ENCODE peak calls at places on chromosomes 13 and 19, in four cellular contexts. Y, R, Z and I are unnamed samples.

GRCh38 chr13:111337206-111337605 is 16.8 kb downstream of the TEX29 start:
- DNase-seq in Z (no peak), Y (no peak), R (no peak), I (no peak)

GRCh38 chr13:108377646-108378206 is 108.2 kb downstream of the TNFSF13B start:
- DNase-seq in Z (no peak), R (no peak), Y (no peak), I (no peak)

GRCh38 chr19:10760268-10760944 is 42.5 kb downstream of the DNM2 start:
- DNase-seq in R (no peak), Z (no peak), Y (no peak), I (no peak)

GRCh38 chr19:34644991-34645461 is 31.9 kb downstream of the SCGB2B2 start:
- DNase-seq in Y (no peak), Z (no peak), R (no peak), I (no peak)

GRCh38 chr19:16167055-16167454 is 6.3 kb downstream of the CIB3 start:
- DNase-seq in Z (no peak), Y (no peak), R (no peak), I (no peak)

GRCh38 chr13:44141213-44141724 is 232.4 kb upstream of the SERP2 start:
- DNase-seq in Z (no peak), Y (no peak), R (no peak), I (no peak)

GRCh38 chr13:78317030-78317429 is 286.3 kb downstream of the POU4F1 start:
- DNase-seq in Y (no peak), R (no peak), Z (no peak), I (no peak)

GRCh38 chr19:49428547-49429451 is 3.6 kb downstream of the GFY start:
- DNase-seq in Y (no peak), Z (no peak), R (no peak), I (no peak)

GRCh38 chr13:99395436-99395835 is 88.2 kb upstream of the GPR183 start:
- DNase-seq in Y (no peak), Z (peak; percentile 9), R (no peak), I (no peak)

GRCh38 chr13:37109080-37109678 is 3.7 kb upstream of the CSNK1A1L start:
- DNase-seq in Y (no peak), Z (no peak), R (no peak), I (no peak)

GRCh38 chr19:58479736-58480480 is 3.8 kb downstream of the ZNF446 start:
- DNase-seq in Y (no peak), Z (no peak), R (no peak), I (no peak)

GRCh38 chr19:53007200-53008054 is 6.3 kb upstream of the ERVV-1 start:
- DNase-seq in R (no peak), Z (no peak), Y (no peak), I (no peak)

GRCh38 chr13:26557393-26558073 is at the start of gene WASF3:
- DNase-seq in R (peak; percentile 95), Y (peak; percentile 57), Z (peak; percentile 94), I (peak; percentile 97)

GRCh38 chr19:12721656-12722565 is 1.8 kb downstream of the TNPO2 start:
- DNase-seq in Y (peak; percentile 31), Z (peak; percentile 69), R (peak; percentile 65), I (no peak)

GRCh38 chr19:1237754-1238372 is at the start of gene CBARP:
- DNase-seq in R (no peak), Z (no peak), Y (no peak), I (no peak)

GRCh38 chr13:30744056-30744684 is 8.8 kb downstream of the ALOX5AP start:
- DNase-seq in Y (peak; percentile 25), R (no peak), Z (peak; percentile 56), I (no peak)

GRCh38 chr19:7263066-7263465 is 31.1 kb downstream of the INSR start:
- DNase-seq in Z (no peak), R (no peak), Y (no peak), I (no peak)

GRCh38 chr13:83829800-83830199 is 52.5 kb downstream of the SLITRK1 start:
- DNase-seq in Y (no peak), R (no peak), Z (no peak), I (no peak)

GRCh38 chr13:83827338-83827737 is 54.9 kb downstream of the SLITRK1 start:
- DNase-seq in Z (no peak), Y (no peak), R (no peak), I (no peak)

GRCh38 chr13:83831796-83832195 is 50.5 kb downstream of the SLITRK1 start:
- DNase-seq in Z (no peak), Y (no peak), R (no peak), I (no peak)
- TF ChIP-seq CTCF in Z (no peak), Y (no peak), R (no peak), I (no peak)

GRCh38 chr13:40488869-40489391 is 177.5 kb downstream of the FOXO1 start:
- DNase-seq in R (no peak), Y (no peak), Z (no peak), I (no peak)

GRCh38 chr13:40485611-40486517 is 180.6 kb downstream of the FOXO1 start:
- DNase-seq in R (no peak), Y (no peak), Z (no peak), I (no peak)

GRCh38 chr13:40484101-40484800 is 182.2 kb downstream of the FOXO1 start:
- DNase-seq in Y (no peak), R (no peak), Z (no peak), I (no peak)

GRCh38 chr13:40484981-40485380 is 181.5 kb downstream of the FOXO1 start:
- DNase-seq in Y (no peak), Z (no peak), R (no peak), I (no peak)

DNA sequence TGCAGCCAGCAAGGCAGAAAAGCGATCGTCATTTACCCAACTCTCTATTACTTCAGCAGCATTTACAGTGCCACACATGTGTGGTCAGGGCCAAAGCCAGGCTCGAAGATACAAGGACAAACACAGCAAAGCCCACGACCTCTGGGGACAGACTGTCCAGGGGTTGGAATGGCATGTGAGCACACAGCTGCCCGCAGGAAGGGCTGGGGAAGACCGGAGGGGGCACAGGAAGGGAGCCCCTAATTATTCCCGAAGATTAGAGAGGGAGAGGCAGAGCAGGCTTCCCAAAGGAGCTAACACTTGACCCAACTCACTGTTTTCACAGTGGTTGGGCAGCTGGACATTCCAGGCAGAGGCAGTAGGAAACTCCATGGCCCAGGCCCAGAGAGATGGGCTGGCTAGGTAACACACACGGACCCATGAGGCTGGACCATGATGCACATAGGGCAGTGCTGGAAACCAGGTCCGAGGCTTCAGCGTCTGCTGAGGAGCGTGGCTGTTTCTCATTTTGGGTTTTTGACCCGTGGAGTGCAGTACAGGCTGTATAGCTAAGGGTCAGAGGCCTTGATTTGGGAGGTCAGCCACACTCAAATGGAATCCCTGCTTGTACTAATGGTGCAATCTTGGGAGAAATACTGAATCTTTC is 179.8 kb downstream of the FOXO1 start:
- DNase-seq in Y (no peak), R (no peak), Z (no peak), I (no peak)
- TF ChIP-seq CTCF in Y (no peak), R (no peak), Z (no peak), I (no peak)

GRCh38 chr19:47065242-47065641 is 16.8 kb upstream of the TMEM160 start:
- DNase-seq in Z (no peak), R (no peak), Y (no peak), I (no peak)
- TF ChIP-seq CTCF in Z (no peak), R (no peak), Y (no peak), I (no peak)

DNA sequence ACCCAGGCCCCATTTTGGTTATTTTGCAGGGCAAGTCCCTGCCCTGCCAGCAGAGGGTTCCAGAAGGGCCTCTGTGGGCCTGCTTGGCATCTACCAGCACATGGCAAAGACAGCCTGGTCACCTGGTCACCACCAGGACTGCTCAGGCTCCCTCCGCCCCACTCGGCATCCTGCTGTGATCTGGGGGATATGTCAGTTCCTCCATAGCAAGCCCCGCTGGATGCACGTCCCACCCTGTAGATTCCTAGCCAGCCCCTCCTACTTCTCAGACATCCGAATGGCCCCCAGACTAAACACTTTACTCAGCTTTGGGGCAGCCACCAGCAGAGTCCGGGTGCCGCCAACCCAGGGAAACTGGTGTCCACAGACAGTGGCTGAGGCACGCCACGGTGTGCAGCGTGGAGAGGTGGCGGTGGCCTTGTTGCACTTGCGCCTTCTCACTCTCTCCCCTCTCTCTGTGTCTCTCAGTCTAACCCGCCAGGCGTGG is 31.8 kb upstream of the USE1 start:
- DNase-seq in Y (no peak), Z (no peak), R (no peak), I (no peak)
- TF ChIP-seq CTCF in Y (no peak), Z (no peak), R (no peak), I (no peak)

GRCh38 chr19:14383556-14383897 is 2.3 kb downstream of the ADGRE5 start:
- DNase-seq in Y (no peak), Z (no peak), R (no peak), I (no peak)
- TF ChIP-seq CTCF in Y (no peak), Z (no peak), R (no peak), I (no peak)

GRCh38 chr13:33310245-33311038 is 24.9 kb upstream of the STARD13 start:
- DNase-seq in R (no peak), Z (no peak), Y (no peak), I (no peak)

GRCh38 chr13:33313504-33313903 is 27.9 kb upstream of the STARD13 start:
- DNase-seq in Y (no peak), R (no peak), Z (no peak), I (no peak)

GRCh38 chr13:33311040-33311439 is 25.5 kb upstream of the STARD13 start:
- DNase-seq in Z (no peak), R (no peak), Y (no peak), I (no peak)

GRCh38 chr13:33307820-33308219 is 22.3 kb upstream of the STARD13 start:
- DNase-seq in Y (no peak), R (no peak), Z (no peak), I (no peak)

GRCh38 chr13:33312150-33312908 is 26.8 kb upstream of the STARD13 start:
- DNase-seq in R (no peak), Y (no peak), Z (no peak), I (no peak)
- TF ChIP-seq CTCF in R (no peak), Y (peak; percentile 35), Z (no peak), I (peak; percentile 74)